ENCODE peak calls at places on chromosomes 6 and 20, in seven cellular contexts. B, O, J, R, G, V and H are unnamed samples.

GRCh38 chr20:51061646-51062045 is 38.7 kb upstream of the KCNG1 start:
- DNase-seq in B (no peak), J (no peak), G (no peak), O (no peak), R (no peak), V (no peak), H (no peak)

GRCh38 chr6:2132416-2132815 is 113.0 kb downstream of the GMDS start:
- DNase-seq in V (no peak), G (no peak), R (no peak), J (no peak), B (peak; percentile 23), O (peak; percentile 12), H (peak; percentile 24)

GRCh38 chr6:107033136-107033535 is 5.1 kb downstream of the MTRES1 start:
- DNase-seq in O (peak; percentile 8), J (no peak), B (no peak), V (no peak), R (no peak), G (no peak), H (no peak)

GRCh38 chr6:6495851-6496250 is 92.7 kb upstream of the LY86 start:
- DNase-seq in O (no peak), B (no peak), V (no peak), G (no peak), J (no peak), R (no peak), H (no peak)

GRCh38 chr6:85392379-85392778 is 57.5 kb upstream of the NT5E start:
- DNase-seq in G (no peak), R (no peak), B (no peak), V (no peak), O (no peak), J (no peak), H (no peak)

GRCh38 chr6:31180500-31180899 is 10.0 kb upstream of the POU5F1 start:
- DNase-seq in B (peak; percentile 52), V (peak; percentile 73), J (no peak), R (no peak), G (no peak), O (no peak), H (peak; percentile 52)

GRCh38 chr6:30769088-30769852 is 24.9 kb upstream of the IER3 start:
- DNase-seq in J (no peak), V (peak; percentile 68), G (peak; percentile 54), O (peak; percentile 98), B (peak; percentile 49), R (peak; percentile 96), H (peak; percentile 92)

GRCh38 chr6:108945686-108946158 is 97.5 kb downstream of the ARMC2 start:
- DNase-seq in B (peak; percentile 78), O (no peak), J (no peak), V (peak; percentile 92), R (no peak), G (peak; percentile 37), H (peak; percentile 85)

GRCh38 chr6:81171991-81172740 is 580.3 kb downstream of the TENT5A start:
- DNase-seq in B (peak; percentile 5), V (peak; percentile 28), O (peak; percentile 36), J (peak; percentile 21), G (no peak), R (no peak), H (peak; percentile 55)

GRCh38 chr6:49913656-49914055 is 47.3 kb upstream of the CRISP1 start:
- DNase-seq in O (no peak), V (no peak), G (no peak), R (no peak), B (no peak), J (no peak), H (no peak)

GRCh38 chr6:147699637-147700036 is 191.1 kb downstream of the SAMD5 start:
- DNase-seq in J (no peak), G (no peak), V (no peak), R (no peak), O (peak; percentile 91), B (no peak), H (no peak)

GRCh38 chr6:147285087-147285855 is 81.1 kb downstream of the STXBP5 start:
- DNase-seq in V (no peak), R (peak; percentile 46), G (no peak), O (peak; percentile 65), J (no peak), B (no peak), H (no peak)

GRCh38 chr20:90651-91050 is 3.2 kb downstream of the DEFB125 start:
- DNase-seq in J (no peak), B (no peak), O (no peak), R (no peak), G (no peak), V (no peak), H (no peak)

GRCh38 chr6:109237082-109237985 is 142.0 kb downstream of the CEP57L1 start:
- DNase-seq in B (no peak), V (no peak), J (no peak), G (no peak), O (no peak), R (no peak), H (no peak)

GRCh38 chr6:45923831-45924391 is 91.7 kb downstream of the CLIC5 start:
- DNase-seq in G (no peak), V (no peak), B (no peak), R (no peak), J (no peak), O (peak; percentile 63), H (no peak)

GRCh38 chr6:159118941-159119340 is 50.3 kb upstream of the FNDC1 start:
- DNase-seq in J (no peak), G (no peak), V (no peak), B (no peak), R (no peak), O (no peak), H (no peak)

GRCh38 chr6:1182722-1183521 is 129.0 kb upstream of the FOXQ1 start:
- DNase-seq in R (peak; percentile 74), B (peak; percentile 18), J (no peak), V (no peak), O (no peak), G (no peak), H (no peak)

GRCh38 chr6:91487729-91488392 is 901.0 kb upstream of the MAP3K7 start:
- DNase-seq in V (no peak), R (no peak), O (no peak), J (no peak), G (no peak), B (no peak), H (no peak)
- TF ChIP-seq POLR2A in V (no peak), R (no peak), O (no peak), J (no peak), G (no peak), B (no peak), H (no peak)

GRCh38 chr6:52284460-52285173 is at the start of gene MCM3:
- DNase-seq in V (peak; percentile 94), O (peak; percentile 99), B (peak; percentile 97), R (peak; percentile 100), J (peak; percentile 96), G (peak; percentile 98), H (peak; percentile 99)

GRCh38 chr6:52284131-52284459 is 447 bp downstream of the MCM3 start:
- DNase-seq in V (peak; percentile 58), G (peak; percentile 37), O (peak; percentile 10), B (peak; percentile 39), J (peak; percentile 33), R (peak; percentile 67), H (peak; percentile 34)

GRCh38 chr6:52283111-52283510 is 1.4 kb downstream of the MCM3 start:
- DNase-seq in R (no peak), O (no peak), V (no peak), J (no peak), G (no peak), B (no peak), H (no peak)

GRCh38 chr6:52286798-52287432 is 2.4 kb upstream of the MCM3 start:
- DNase-seq in G (peak; percentile 82), B (peak; percentile 75), R (peak; percentile 89), J (peak; percentile 85), V (peak; percentile 68), O (peak; percentile 72), H (peak; percentile 62)

GRCh38 chr6:52285174-52286068 is 879 bp upstream of the MCM3 start:
- DNase-seq in B (no peak), V (no peak), J (no peak), R (peak; percentile 30), O (peak; percentile 17), G (no peak), H (no peak)
- TF ChIP-seq CTCF in B (no peak), V (no peak), J (peak; percentile 16), R (no peak), O (peak; percentile 4), G (no peak), H (no peak)

GRCh38 chr6:165726290-165726875 is 63.3 kb upstream of the PDE10A start:
- DNase-seq in O (no peak), G (no peak), R (no peak), V (no peak), B (no peak), J (no peak), H (no peak)

GRCh38 chr6:165725201-165725600 is 62.2 kb upstream of the PDE10A start:
- DNase-seq in G (no peak), R (no peak), V (no peak), B (no peak), O (no peak), J (no peak), H (no peak)

GRCh38 chr6:165729307-165729936 is 66.4 kb upstream of the PDE10A start:
- DNase-seq in V (no peak), R (peak; percentile 13), O (peak; percentile 10), G (peak; percentile 39), J (peak; percentile 43), B (peak; percentile 58), H (peak; percentile 47)

GRCh38 chr6:165726915-165727314 is 63.9 kb upstream of the PDE10A start:
- DNase-seq in J (no peak), R (no peak), B (no peak), G (no peak), O (no peak), V (no peak), H (no peak)

DNA sequence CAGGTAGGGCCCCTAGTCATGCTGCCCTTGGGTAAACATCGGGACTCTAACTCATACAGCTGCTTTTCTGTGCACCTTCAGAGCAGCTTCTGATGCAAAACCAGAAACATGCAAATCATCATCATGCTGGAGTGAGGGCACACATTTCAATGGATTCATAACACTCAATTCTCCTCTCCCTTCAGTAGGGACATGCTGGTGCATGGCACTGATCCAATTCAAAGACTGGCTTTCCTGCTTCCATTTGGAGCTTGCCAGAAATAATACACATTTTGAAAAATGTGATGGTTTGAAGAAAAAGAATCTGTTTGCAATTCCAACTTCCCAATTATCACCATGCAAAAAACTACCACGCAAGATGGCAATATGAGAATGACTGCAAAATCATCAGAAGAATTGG is 65.2 kb upstream of the PDE10A start:
- DNase-seq in J (no peak), G (no peak), V (no peak), R (no peak), B (no peak), O (no peak), H (no peak)
- H3K4me1 ChIP-seq in J (no peaks in the 10 kb centered on the region), G (no peaks in the 10 kb centered on the region), V (no peaks in the 10 kb centered on the region), R (no peaks in the 10 kb centered on the region), B (no peaks in the 10 kb centered on the region), O (peaks cover 2% of the 10 kb centered on the region), H (no peaks in the 10 kb centered on the region)

GRCh38 chr6:111604259-111605099 is 1.2 kb downstream of the TRAF3IP2 start:
- DNase-seq in G (peak; percentile 56), R (no peak), V (peak; percentile 59), O (peak; percentile 80), B (peak; percentile 52), J (peak; percentile 73), H (peak; percentile 67)

GRCh38 chr6:111601875-111602274 is 3.8 kb downstream of the TRAF3IP2 start:
- DNase-seq in J (peak; percentile 68), O (peak; percentile 81), B (peak; percentile 28), G (peak; percentile 40), V (no peak), R (no peak), H (peak; percentile 55)

GRCh38 chr6:111600588-111601440 is 4.9 kb downstream of the TRAF3IP2 start:
- DNase-seq in B (peak; percentile 59), R (no peak), G (no peak), V (no peak), O (no peak), J (no peak), H (no peak)

GRCh38 chr6:111603648-111604047 is 2.0 kb downstream of the TRAF3IP2 start:
- DNase-seq in O (peak; percentile 34), V (no peak), B (no peak), G (no peak), J (no peak), R (no peak), H (no peak)

GRCh38 chr6:111602481-111603404 is 2.9 kb downstream of the TRAF3IP2 start:
- DNase-seq in B (peak; percentile 24), J (no peak), R (no peak), O (peak; percentile 85), G (peak; percentile 21), V (peak; percentile 50), H (peak; percentile 76)
- TF ChIP-seq POLR2A in B (no peak), J (no peak), R (no peak), O (peak; percentile 25), G (no peak), V (no peak), H (peak; percentile 29)